ENCODE peak calls at places on chromosomes 12 and 14, in ten cellular contexts. Q is ovary, I is kidney epithelial cell, S is right lobe of liver, J is fibroblast of lung, Y is heart left ventricle, L is stomach, G is psoas muscle, A is tibial artery, V is SK-N-SH. D is an unnamed sample.

GRCh38 chr12:115172521-115172920 is 488.5 kb upstream of the TBX3 start:
- DNase-seq in Q (no peak), I (no peak), S (no peak), J (peak; percentile 83), Y (no peak), L (no peak), G (no peak), A (no peak), V (no peak), D (no peak)

GRCh38 chr12:58034712-58035111 is 93.3 kb downstream of the ATP23 start:
- DNase-seq in Q (no peak), I (no peak), S (no peak), J (no peak), Y (no peak), L (no peak), G (no peak), A (no peak), V (no peak), D (no peak)

GRCh38 chr14:62667515-62667914 is 377.7 kb downstream of the KCNH5 start:
- DNase-seq in Q (no peak), I (no peak), S (no peak), J (no peak), Y (no peak), L (no peak), G (no peak), A (no peak), V (no peak), D (no peak)

GRCh38 chr12:93857279-93857894 is 180.2 kb downstream of the CRADD start:
- DNase-seq in Q (no peak), I (no peak), S (no peak), J (peak; percentile 55), Y (no peak), L (no peak), G (no peak), A (no peak), V (no peak), D (no peak)

GRCh38 chr12:111443586-111443985 is 37.9 kb downstream of the SH2B3 start:
- DNase-seq in Q (peak; percentile 20), I (peak; percentile 67), S (peak; percentile 30), J (no peak), Y (no peak), L (peak; percentile 21), G (no peak), A (peak; percentile 53), V (no peak), D (no peak)

GRCh38 chr14:46048127-46048526 is 603.5 kb downstream of the RPL10L start:
- DNase-seq in Q (no peak), I (peak; percentile 35), S (no peak), J (peak; percentile 17), Y (no peak), L (peak; percentile 27), G (no peak), A (no peak), V (peak; percentile 1), D (no peak)

GRCh38 chr12:4118017-4118510 is 155.5 kb upstream of the CCND2 start:
- DNase-seq in Q (peak; percentile 37), I (no peak), S (peak; percentile 46), J (peak; percentile 78), Y (peak; percentile 79), L (no peak), G (no peak), A (no peak), V (no peak), D (no peak)

GRCh38 chr12:92546826-92547348 is 155.9 kb upstream of the PLEKHG7 start:
- DNase-seq in Q (no peak), I (no peak), S (no peak), J (no peak), Y (no peak), L (no peak), G (no peak), A (no peak), V (no peak), D (no peak)

GRCh38 chr14:86405250-86405649 is 875.3 kb downstream of the FLRT2 start:
- DNase-seq in Q (no peak), I (no peak), S (no peak), J (peak; percentile 1), Y (no peak), L (no peak), G (no peak), A (no peak), V (no peak), D (no peak)

GRCh38 chr12:132561784-132562156 is 48.6 kb downstream of the LRCOL1 start:
- DNase-seq in Q (peak; percentile 63), I (no peak), S (no peak), J (no peak), Y (no peak), L (peak; percentile 36), G (no peak), A (no peak), V (peak; percentile 72), D (no peak)

GRCh38 chr12:6181166-6181565 is 19.0 kb upstream of the CD9 start:
- DNase-seq in Q (no peak), I (no peak), S (no peak), J (no peak), Y (no peak), L (no peak), G (no peak), A (no peak), V (no peak), D (no peak)

GRCh38 chr14:67514650-67515385 is 18.3 kb upstream of the PLEKHH1 start:
- DNase-seq in Q (peak; percentile 50), I (no peak), S (peak; percentile 57), J (peak; percentile 37), Y (peak; percentile 34), L (peak; percentile 50), G (peak; percentile 66), A (peak; percentile 66), V (peak; percentile 83), D (peak; percentile 69)

GRCh38 chr12:26832817-26833691 is at the start of gene ITPR2:
- DNase-seq in Q (peak; percentile 96), I (peak; percentile 41), S (peak; percentile 98), J (peak; percentile 80), Y (peak; percentile 97), L (peak; percentile 96), G (peak; percentile 96), A (peak; percentile 98), V (peak; percentile 100), D (peak; percentile 97)

GRCh38 chr12:89838846-89839245 is 130.2 kb upstream of the ATP2B1 start:
- DNase-seq in Q (no peak), I (no peak), S (no peak), J (no peak), Y (no peak), L (no peak), G (no peak), A (no peak), V (no peak), D (no peak)

GRCh38 chr12:113089839-113090238 is 33.3 kb downstream of the DTX1 start:
- DNase-seq in Q (no peak), I (no peak), S (no peak), J (no peak), Y (no peak), L (no peak), G (no peak), A (no peak), V (no peak), D (no peak)
- H3K36me3 ChIP-seq in Q (no peaks in the 10 kb centered on the region), I (no peaks in the 10 kb centered on the region), S (no peaks in the 10 kb centered on the region), J (no peaks in the 10 kb centered on the region), Y (no peaks in the 10 kb centered on the region), L (no peaks in the 10 kb centered on the region), G (no peaks in the 10 kb centered on the region), A (no peaks in the 10 kb centered on the region), V (no peaks in the 10 kb centered on the region), D (no peaks in the 10 kb centered on the region)

DNA sequence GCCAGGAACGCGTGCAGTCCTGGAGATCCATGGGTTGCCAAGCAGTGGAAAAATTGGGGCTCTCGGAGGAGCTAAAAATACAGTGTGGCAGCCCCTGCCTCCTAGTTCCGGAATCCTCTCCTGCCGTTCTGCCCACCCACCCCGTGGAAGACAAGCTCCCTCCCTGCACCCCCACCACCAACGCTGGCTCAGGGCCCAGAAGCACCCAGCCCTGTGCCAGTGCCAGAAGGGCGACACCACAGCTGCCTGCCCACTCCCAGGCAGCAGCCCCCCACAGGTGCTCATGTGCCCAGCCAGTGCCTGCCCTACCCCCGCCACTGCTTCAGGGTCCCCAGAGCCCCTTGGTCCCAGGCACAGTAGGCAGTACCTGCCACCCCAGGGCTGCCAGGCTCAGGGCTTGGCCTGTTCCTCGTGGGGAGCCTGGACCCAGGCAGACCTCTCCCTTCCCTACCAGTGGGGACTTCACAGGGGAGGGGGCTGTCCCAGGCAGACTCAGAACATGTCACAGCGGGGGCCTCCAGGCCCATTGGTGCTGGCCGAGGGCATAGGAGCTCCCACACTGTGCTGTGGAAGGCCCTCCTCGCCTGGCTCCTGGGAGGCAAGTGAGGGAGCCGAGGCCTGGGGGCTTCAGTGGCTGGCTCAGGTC is 7.4 kb downstream of the INF2 start:
- DNase-seq in Q (no peak), I (no peak), S (no peak), J (no peak), Y (no peak), L (no peak), G (no peak), A (no peak), V (no peak), D (no peak)
- H3K36me3 ChIP-seq in Q (no peaks in the 10 kb centered on the region), I (no peaks in the 10 kb centered on the region), S (peaks cover 9% of the 10 kb centered on the region), J (peaks cover 29% of the 10 kb centered on the region), Y (no peaks in the 10 kb centered on the region), L (peaks cover 28% of the 10 kb centered on the region), G (peaks cover 7% of the 10 kb centered on the region), A (peaks cover 16% of the 10 kb centered on the region), V (peaks cover 3% of the 10 kb centered on the region), D (no peaks in the 10 kb centered on the region)

GRCh38 chr14:75016815-75017214 is 14.1 kb downstream of the EIF2B2 start:
- DNase-seq in Q (no peak), I (no peak), S (no peak), J (no peak), Y (no peak), L (no peak), G (no peak), A (no peak), V (no peak), D (no peak)

GRCh38 chr14:75022655-75023054 is 19.9 kb downstream of the EIF2B2 start:
- DNase-seq in Q (no peak), I (no peak), S (no peak), J (no peak), Y (peak; percentile 84), L (no peak), G (peak; percentile 84), A (no peak), V (peak; percentile 49), D (no peak)

GRCh38 chr14:75023108-75023507 is 20.4 kb downstream of the EIF2B2 start:
- DNase-seq in Q (no peak), I (no peak), S (no peak), J (no peak), Y (no peak), L (no peak), G (no peak), A (no peak), V (no peak), D (no peak)

GRCh38 chr14:75015496-75015895 is 12.8 kb downstream of the EIF2B2 start:
- DNase-seq in Q (no peak), I (no peak), S (no peak), J (no peak), Y (no peak), L (no peak), G (no peak), A (no peak), V (no peak), D (no peak)

GRCh38 chr14:75018684-75019083 is 16.0 kb downstream of the EIF2B2 start:
- DNase-seq in Q (no peak), I (no peak), S (no peak), J (no peak), Y (no peak), L (no peak), G (no peak), A (no peak), V (no peak), D (no peak)
- H3K36me3 ChIP-seq in Q (no peaks in the 10 kb centered on the region), I (no peaks in the 10 kb centered on the region), S (peaks cover 53% of the 10 kb centered on the region), J (peaks cover 12% of the 10 kb centered on the region), Y (peaks cover 33% of the 10 kb centered on the region), L (peaks cover 98% of the 10 kb centered on the region), G (peaks cover 95% of the 10 kb centered on the region), A (peaks cover 75% of the 10 kb centered on the region), V (peaks cover 40% of the 10 kb centered on the region), D (peaks cover 5% of the 10 kb centered on the region)

GRCh38 chr12:14403293-14403692 is 37.8 kb downstream of the ATF7IP start:
- DNase-seq in Q (no peak), I (no peak), S (no peak), J (no peak), Y (no peak), L (no peak), G (no peak), A (no peak), V (no peak), D (no peak)
- H3K36me3 ChIP-seq in Q (no peaks in the 10 kb centered on the region), I (no peaks in the 10 kb centered on the region), S (no peaks in the 10 kb centered on the region), J (no peaks in the 10 kb centered on the region), Y (peaks cover 2% of the 10 kb centered on the region), L (no peaks in the 10 kb centered on the region), G (no peaks in the 10 kb centered on the region), A (no peaks in the 10 kb centered on the region), V (peaks cover 17% of the 10 kb centered on the region), D (no peaks in the 10 kb centered on the region)